ENCODE peak calls at places on chromosomes 5 and 9, in seven cellular contexts. X is GM23338, M is glomerular endothelial cell, L is epithelial cell of proximal tubule, C is spleen, K is non-pigmented ciliary epithelial cell, R is fibroblast of the conjunctiva. H is an unnamed sample.

GRCh38 chr9:97983524-97984187 is 515 bp downstream of the ANP32B start:
- DNase-seq in M (no peak), X (peak), K (no peak), R (no peak), L (no peak), C (peak), H (no peak)

GRCh38 chr9:110536802-110537201 is 42.7 kb downstream of the SVEP1 start:
- DNase-seq in K (no peak), R (peak), M (no peak), L (no peak), X (no peak), C (no peak), H (no peak)

GRCh38 chr9:77649109-77649812 is 1.1 kb upstream of the GNA14 start:
- DNase-seq in R (no peak), X (peak), M (peak), C (no peak), L (no peak), K (no peak), H (no peak)

GRCh38 chr9:7316967-7317366 is 482.6 kb downstream of the DMAC1 start:
- DNase-seq in M (no peak), L (no peak), R (no peak), K (no peak), X (peak), C (no peak), H (no peak)

GRCh38 chr9:90078988-90079457 is 474.2 kb downstream of the GADD45G start:
- DNase-seq in M (no peak), R (no peak), X (no peak), L (no peak), K (no peak), C (no peak), H (no peak)

GRCh38 chr5:140225396-140225795 is 50.4 kb downstream of the CYSTM1 start:
- DNase-seq in L (no peak), K (no peak), C (no peak), X (no peak), R (no peak), M (no peak), H (no peak)

GRCh38 chr9:110064721-110065252 is 143.2 kb downstream of the C9orf152 start:
- DNase-seq in L (no peak), R (no peak), X (no peak), C (no peak), M (no peak), K (no peak), H (no peak)

GRCh38 chr9:27176971-27177370 is 67.9 kb downstream of the TEK start:
- DNase-seq in R (no peak), L (no peak), K (no peak), X (no peak), M (no peak), C (no peak), H (no peak)

GRCh38 chr5:103079796-103080195 is 40.1 kb downstream of the GIN1 start:
- DNase-seq in M (no peak), C (no peak), L (no peak), X (no peak), K (no peak), R (no peak), H (no peak)

GRCh38 chr5:116795189-116795588 is 220.6 kb upstream of the SEMA6A start:
- DNase-seq in C (no peak), X (no peak), K (no peak), L (no peak), M (no peak), R (no peak), H (no peak)

GRCh38 chr5:159593518-159594073 is 263.3 kb upstream of the IL12B start:
- DNase-seq in M (no peak), R (no peak), X (no peak), K (no peak), L (no peak), C (no peak), H (no peak)

GRCh38 chr5:31415009-31415923 is 116.6 kb downstream of the DROSHA start:
- DNase-seq in M (no peak), R (no peak), L (no peak), X (no peak), C (no peak), K (no peak), H (no peak)

GRCh38 chr9:124238546-124239140 is 19.1 kb upstream of the NEK6 start:
- DNase-seq in R (no peak), L (no peak), M (no peak), C (no peak), X (no peak), K (no peak), H (no peak)

GRCh38 chr5:143086851-143087637 is 316.4 kb downstream of the NR3C1 start:
- DNase-seq in M (no peak), C (no peak), R (no peak), K (no peak), L (no peak), X (peak), H (peak)

GRCh38 chr9:134631881-134632280 is 9.7 kb upstream of the COL5A1 start:
- DNase-seq in X (no peak), L (no peak), C (peak), M (no peak), R (no peak), K (no peak), H (no peak)

GRCh38 chr5:149130121-149130931 is 11.0 kb upstream of the ABLIM3 start:
- DNase-seq in R (no peak), X (peak), M (no peak), C (no peak), K (no peak), L (no peak), H (no peak)

GRCh38 chr5:31029925-31030324 is 163.6 kb upstream of the CDH6 start:
- DNase-seq in C (no peak), R (no peak), L (no peak), X (peak), M (no peak), K (no peak), H (no peak)

GRCh38 chr5:138563340-138564118 is 11.7 kb downstream of the HSPA9 start:
- DNase-seq in C (no peak), L (no peak), M (no peak), X (no peak), R (no peak), K (no peak), H (no peak)

GRCh38 chr5:39588176-39588575 is 163.4 kb upstream of the DAB2 start:
- DNase-seq in M (no peak), K (no peak), L (no peak), X (no peak), R (no peak), C (no peak), H (no peak)

GRCh38 chr5:174935854-174936474 is 211.6 kb downstream of the MSX2 start:
- DNase-seq in M (no peak), C (peak), R (peak), X (peak), L (no peak), K (peak), H (no peak)

GRCh38 chr5:113902917-113903681 is 389.6 kb downstream of the YTHDC2 start:
- DNase-seq in M (no peak), K (no peak), X (no peak), R (no peak), C (no peak), L (no peak), H (no peak)

GRCh38 chr9:130869250-130869649 is 27.4 kb downstream of the QRFP start:
- DNase-seq in M (no peak), L (no peak), K (no peak), X (no peak), C (peak), R (no peak), H (no peak)

GRCh38 chr9:130938652-130939404 is at the start of gene FIBCD1:
- DNase-seq in X (peak), K (no peak), C (no peak), M (no peak), L (no peak), R (no peak), H (no peak)

GRCh38 chr5:28397502-28397941 is 1359.1 kb upstream of the CDH9 start:
- DNase-seq in X (no peak), M (no peak), R (peak), L (peak), K (peak), C (no peak), H (no peak)

GRCh38 chr5:170491479-170491878 is 12.3 kb upstream of the KCNIP1 start:
- DNase-seq in C (no peak), L (peak), K (peak), R (peak), X (no peak), M (peak), H (no peak)

GRCh38 chr9:68750786-68751185 is 45.7 kb downstream of the PIP5K1B start:
- DNase-seq in C (no peak), X (peak), L (peak), R (no peak), M (no peak), K (no peak), H (no peak)

GRCh38 chr5:122723606-122724352 is 51.1 kb upstream of the SNX2 start:
- DNase-seq in K (peak), X (peak), C (no peak), M (no peak), L (no peak), R (peak), H (no peak)

GRCh38 chr9:121852646-121853616 is 201.5 kb downstream of the DAB2IP start:
- DNase-seq in C (no peak), K (no peak), R (peak), L (no peak), X (no peak), M (no peak), H (no peak)

GRCh38 chr5:146313027-146313426 is 25.6 kb upstream of the POU4F3 start:
- DNase-seq in M (no peak), K (no peak), C (no peak), R (no peak), X (peak), L (no peak), H (no peak)

GRCh38 chr5:6791031-6791577 is 77.9 kb downstream of the TENT4A start:
- DNase-seq in C (no peak), R (no peak), L (no peak), K (no peak), M (no peak), X (no peak), H (no peak)

GRCh38 chr9:91817493-91818225 is 132.4 kb downstream of the ROR2 start:
- DNase-seq in X (peak), C (no peak), R (peak), K (peak), L (no peak), M (no peak), H (no peak)

GRCh38 chr5:139304391-139305324 is 11.1 kb downstream of the MATR3 start:
- DNase-seq in K (no peak), C (no peak), M (no peak), R (no peak), X (no peak), L (no peak), H (no peak)

GRCh38 chr5:14872070-14872989 is 752 bp upstream of the ANKH start:
- DNase-seq in K (no peak), R (no peak), X (peak), C (peak), M (no peak), L (no peak), H (no peak)

GRCh38 chr5:95960802-95961616 is 642 bp downstream of the ELL2 start:
- DNase-seq in R (peak), C (peak), X (peak), K (no peak), M (no peak), L (no peak), H (no peak)

GRCh38 chr9:16275795-16276624 is 594.5 kb downstream of the BNC2 start:
- DNase-seq in L (peak), C (no peak), X (no peak), M (no peak), K (no peak), R (no peak), H (no peak)

GRCh38 chr9:75797181-75797580 is 93.3 kb upstream of the PCSK5 start:
- DNase-seq in K (no peak), C (no peak), M (no peak), R (no peak), L (no peak), X (peak), H (no peak)

GRCh38 chr9:3908731-3909130 is 382.9 kb upstream of the RFX3 start:
- DNase-seq in X (no peak), M (no peak), K (no peak), R (no peak), C (no peak), L (no peak), H (no peak)

H was measured in NCI-H524 treated with DMSO at 0.1 percent for 48 hours.